ENCODE peak calls at places on chromosomes 12 and 14, in ten cellular contexts. G, S, Y, R, U, N, A, H, Z and F are unnamed samples.

GRCh38 chr12:64571346-64571745 is 38.9 kb upstream of the RASSF3 start:
- DNase-seq in N (no peak), Y (no peak), U (no peak), A (no peak), Z (no peak), H (no peak), S (no peak), R (no peak), G (no peak), F (no peak)

GRCh38 chr12:24012528-24012927 is 63.1 kb upstream of the SOX5 start:
- DNase-seq in S (no peak), U (no peak), G (no peak), R (peak), Z (peak), H (peak), A (no peak), N (no peak), Y (no peak), F (no peak)

GRCh38 chr12:71144682-71145081 is 13.1 kb downstream of the TSPAN8 start:
- DNase-seq in S (no peak), A (no peak), R (no peak), G (no peak), N (no peak), Z (no peak), H (no peak), U (no peak), Y (no peak), F (no peak)

GRCh38 chr14:67285876-67286452 is 44.7 kb downstream of the PALS1 start:
- DNase-seq in U (no peak), H (peak), A (no peak), G (no peak), S (peak), N (peak), Z (peak), R (no peak), Y (no peak), F (peak)

GRCh38 chr14:99791476-99792283 is 1.5 kb upstream of the EML1 start:
- DNase-seq in S (no peak), H (no peak), N (no peak), R (no peak), G (no peak), Z (no peak), Y (no peak), U (no peak), A (no peak), F (no peak)

GRCh38 chr12:119365451-119365850 is 30.9 kb downstream of the CCDC60 start:
- DNase-seq in G (no peak), H (no peak), U (no peak), A (no peak), N (no peak), Y (no peak), S (no peak), Z (no peak), R (no peak), F (no peak)

GRCh38 chr14:100165376-100165775 is 5.9 kb upstream of the DEGS2 start:
- DNase-seq in Z (no peak), Y (no peak), R (no peak), G (no peak), N (no peak), U (no peak), S (peak), A (no peak), H (no peak), F (no peak)

GRCh38 chr12:52203126-52203921 is 11.5 kb upstream of the KRT80 start:
- DNase-seq in Z (no peak), H (peak), Y (no peak), G (peak), R (no peak), U (no peak), N (peak), S (peak), A (no peak), F (no peak)

GRCh38 chr12:100574262-100575074 is 984 bp downstream of the GAS2L3 start:
- DNase-seq in R (no peak), Y (no peak), A (no peak), G (no peak), N (peak), U (no peak), H (peak), S (peak), Z (no peak), F (no peak)